ENCODE peak calls at places on chromosomes 4 and X, in five cellular contexts. L, O, B, I and X are unnamed samples.
A peak's percentile ranks its signal among the peaks of the same experiment; 100 is the strongest.

GRCh38 chr4:151660676-151661075 is 100.1 kb downstream of the GATB start:
- DNase-seq in B (no peak), L (no peak), O (peak; percentile 24), I (no peak), X (no peak)

GRCh38 chr4:87839309-87839946 is 6.7 kb downstream of the MEPE start:
- DNase-seq in I (peak; percentile 11), B (no peak), O (peak; percentile 60), L (peak; percentile 12), X (peak; percentile 56)

GRCh38 chr4:167025651-167026050 is 208.6 kb downstream of the SPOCK3 start:
- DNase-seq in O (no peak), I (no peak), L (no peak), B (no peak), X (no peak)

GRCh38 chr4:158580064-158580463 is 58.4 kb downstream of the RXFP1 start:
- DNase-seq in B (no peak), L (no peak), I (no peak), O (peak; percentile 66), X (peak; percentile 12)

GRCh38 chr4:122783301-122784215 is 43.1 kb upstream of the FGF2 start:
- DNase-seq in O (peak; percentile 93), L (peak; percentile 65), B (no peak), I (peak; percentile 60), X (peak; percentile 77)

GRCh38 chr4:121370729-121371325 is 10.0 kb downstream of the QRFPR start:
- DNase-seq in B (peak; percentile 1), I (peak; percentile 1), O (peak; percentile 59), L (peak; percentile 9), X (peak; percentile 16)

GRCh38 chr4:41478518-41478917 is 59.4 kb upstream of the LIMCH1 start:
- DNase-seq in I (no peak), O (no peak), B (no peak), L (no peak), X (no peak)

GRCh38 chrX:119013146-119013545 is 38.7 kb downstream of the LONRF3 start:
- DNase-seq in O (no peak), L (no peak), B (no peak), I (no peak), X (no peak)

GRCh38 chrX:49139713-49140112 is 16.2 kb upstream of the GPKOW start:
- DNase-seq in I (no peak), L (no peak), O (no peak), B (no peak), X (no peak)

GRCh38 chrX:16743604-16744325 is 24.4 kb downstream of the SYAP1 start:
- DNase-seq in L (no peak), B (no peak), O (no peak), I (peak; percentile 49), X (no peak)

GRCh38 chr4:22787753-22788389 is 95.1 kb downstream of the GBA3 start:
- DNase-seq in O (no peak), L (no peak), I (no peak), B (no peak), X (no peak)

GRCh38 chrX:11406109-11406755 is 113.0 kb downstream of the AMELX start:
- DNase-seq in B (no peak), O (no peak), L (no peak), I (peak; percentile 15), X (no peak)

GRCh38 chr4:87938746-87939145 is 36.8 kb upstream of the SPP1 start:
- DNase-seq in O (no peak), B (no peak), L (no peak), I (no peak), X (no peak)

GRCh38 chr4:33924239-33924638 is 2320.1 kb downstream of the ARAP2 start:
- DNase-seq in O (peak; percentile 53), I (peak; percentile 6), B (no peak), L (peak; percentile 4), X (peak; percentile 8)

GRCh38 chr4:128812360-128812958 is 3.0 kb downstream of the JADE1 start:
- DNase-seq in B (no peak), I (no peak), L (peak; percentile 82), O (peak; percentile 87), X (peak; percentile 96)

GRCh38 chrX:24242649-24243556 is 71.0 kb downstream of the SUPT20HL2 start:
- DNase-seq in I (peak; percentile 29), B (no peak), L (no peak), O (peak; percentile 56), X (no peak)

GRCh38 chr4:127781303-127782024 is 658 bp upstream of the HSPA4L start:
- DNase-seq in L (peak; percentile 12), B (peak; percentile 15), I (no peak), O (no peak), X (no peak)

GRCh38 chr4:83387922-83388676 is 53.5 kb upstream of the HPSE start:
- DNase-seq in I (no peak), L (no peak), O (peak; percentile 43), B (no peak), X (no peak)

GRCh38 chr4:36638273-36638811 is 356.9 kb downstream of the DTHD1 start:
- DNase-seq in B (no peak), I (no peak), L (no peak), O (no peak), X (no peak)

GRCh38 chr4:150123073-150123472 is 44.8 kb downstream of the DCLK2 start:
- DNase-seq in B (no peak), I (no peak), L (no peak), O (no peak), X (no peak)

GRCh38 chrX:6021316-6022091 is 207.2 kb downstream of the NLGN4X start:
- DNase-seq in L (peak; percentile 29), O (peak; percentile 84), B (peak; percentile 25), I (no peak), X (peak; percentile 57)

GRCh38 chr4:169295822-169296221 is 25.1 kb upstream of the SH3RF1 start:
- DNase-seq in O (no peak), B (no peak), L (no peak), I (no peak), X (no peak)

GRCh38 chr4:139177049-139177887 is at the start of gene ELF2:
- DNase-seq in I (no peak), L (peak; percentile 83), O (peak; percentile 95), B (peak; percentile 87), X (peak; percentile 94)